ENCODE peak calls at places on chromosomes 6 and 20, in four cellular contexts. L, M, P and H are unnamed samples.

GRCh38 chr20:9460518-9460917 is 53.9 kb upstream of the LAMP5 start:
- DNase-seq in L (no peak), M (no peak), P (no peak), H (no peak)

GRCh38 chr6:3209114-3210023 is 18.1 kb downstream of the TUBB2B start:
- DNase-seq in L (peak; percentile 93), M (peak; percentile 60), P (peak; percentile 88), H (peak; percentile 76)

GRCh38 chr6:15864033-15864707 is 201.3 kb upstream of the DTNBP1 start:
- DNase-seq in L (no peak), M (no peak), P (no peak), H (no peak)

GRCh38 chr20:61960836-61961235 is 104.8 kb downstream of the TAF4 start:
- DNase-seq in L (no peak), M (no peak), P (no peak), H (no peak)

GRCh38 chr20:402496-402885 is 5.6 kb upstream of the RBCK1 start:
- DNase-seq in L (no peak), M (no peak), P (no peak), H (no peak)

GRCh38 chr6:35713426-35713825 is 23.4 kb upstream of the ARMC12 start:
- DNase-seq in L (peak; percentile 15), M (no peak), P (no peak), H (no peak)

GRCh38 chr20:9516658-9516987 is 2.2 kb downstream of the LAMP5 start:
- DNase-seq in L (no peak), M (no peak), P (no peak), H (no peak)

GRCh38 chr6:18214003-18214402 is 50.3 kb downstream of the DEK start:
- DNase-seq in L (no peak), M (peak; percentile 38), P (no peak), H (no peak)

GRCh38 chr20:25047766-25048165 is 10.2 kb downstream of the ACSS1 start:
- DNase-seq in L (no peak), M (no peak), P (no peak), H (no peak)

GRCh38 chr6:2181567-2181966 is 63.8 kb downstream of the GMDS start:
- DNase-seq in L (no peak), M (no peak), P (no peak), H (no peak)

GRCh38 chr6:1388927-1389790 is at the start of gene FOXF2:
- DNase-seq in L (peak; percentile 37), M (no peak), P (no peak), H (no peak)

GRCh38 chr6:165577556-165577955 is 85.5 kb downstream of the PDE10A start:
- DNase-seq in L (no peak), M (no peak), P (no peak), H (no peak)

GRCh38 chr6:139323511-139324445 is 32.0 kb upstream of the TXLNB start:
- DNase-seq in L (peak; percentile 35), M (no peak), P (peak; percentile 7), H (peak; percentile 7)

GRCh38 chr20:44017905-44018683 is 103.4 kb downstream of the TOX2 start:
- DNase-seq in L (no peak), M (no peak), P (no peak), H (peak; percentile 61)

GRCh38 chr6:168208436-168208835 is 111.1 kb downstream of the DACT2 start:
- DNase-seq in L (no peak), M (no peak), P (no peak), H (no peak)

GRCh38 chr6:25757936-25758642 is 3.5 kb downstream of the SLC17A4 start:
- DNase-seq in L (no peak), M (no peak), P (no peak), H (no peak)

GRCh38 chr6:25754508-25754907 is at the start of gene SLC17A4:
- DNase-seq in L (no peak), M (no peak), P (no peak), H (no peak)

GRCh38 chr6:25755496-25755895 is 954 bp downstream of the SLC17A4 start:
- DNase-seq in L (no peak), M (no peak), P (no peak), H (no peak)

GRCh38 chr6:25753079-25753478 is 1.5 kb upstream of the SLC17A4 start:
- DNase-seq in L (no peak), M (no peak), P (no peak), H (no peak)

GRCh38 chr6:25756382-25757354 is 2.1 kb downstream of the SLC17A4 start:
- DNase-seq in L (no peak), M (no peak), P (no peak), H (no peak)
- TF ChIP-seq REST in L (no peak), M (no peak), P (no peak), H (no peak)

GRCh38 chr6:36716476-36717093 is 19.0 kb downstream of the RAB44 start:
- DNase-seq in L (no peak), M (no peak), P (no peak), H (no peak)
- TF ChIP-seq RFX5 in L (no peak), M (no peak), P (no peak), H (no peak)

GRCh38 chr20:34887023-34887422 is 10.6 kb downstream of the ACSS2 start:
- DNase-seq in L (no peak), M (no peak), P (no peak), H (no peak)
- TF ChIP-seq TAF1 in L (no peak), M (no peak), P (no peak), H (no peak)

GRCh38 chr6:142844065-142844755 is 100.8 kb downstream of the HIVEP2 start:
- DNase-seq in L (no peak), M (no peak), P (no peak), H (no peak)
- TF ChIP-seq REST in L (no peak), M (no peak), P (no peak), H (no peak)

GRCh38 chr20:4725263-4725550 is 3.5 kb downstream of the PRND start:
- DNase-seq in L (no peak), M (no peak), P (no peak), H (no peak)

GRCh38 chr20:4729265-4729664 is 7.6 kb downstream of the PRND start:
- DNase-seq in L (no peak), M (no peak), P (no peak), H (no peak)

GRCh38 chr20:4730782-4731181 is 9.1 kb downstream of the PRND start:
- DNase-seq in L (no peak), M (no peak), P (peak; percentile 50), H (no peak)

GRCh38 chr20:4726710-4727391 is 5.1 kb downstream of the PRND start:
- DNase-seq in L (no peak), M (peak; percentile 24), P (no peak), H (no peak)

GRCh38 chr20:4728121-4728520 is 6.4 kb downstream of the PRND start:
- DNase-seq in L (no peak), M (no peak), P (no peak), H (no peak)
- TF ChIP-seq RFX5 in L (no peak), M (no peak), P (no peak), H (no peak)

DNA sequence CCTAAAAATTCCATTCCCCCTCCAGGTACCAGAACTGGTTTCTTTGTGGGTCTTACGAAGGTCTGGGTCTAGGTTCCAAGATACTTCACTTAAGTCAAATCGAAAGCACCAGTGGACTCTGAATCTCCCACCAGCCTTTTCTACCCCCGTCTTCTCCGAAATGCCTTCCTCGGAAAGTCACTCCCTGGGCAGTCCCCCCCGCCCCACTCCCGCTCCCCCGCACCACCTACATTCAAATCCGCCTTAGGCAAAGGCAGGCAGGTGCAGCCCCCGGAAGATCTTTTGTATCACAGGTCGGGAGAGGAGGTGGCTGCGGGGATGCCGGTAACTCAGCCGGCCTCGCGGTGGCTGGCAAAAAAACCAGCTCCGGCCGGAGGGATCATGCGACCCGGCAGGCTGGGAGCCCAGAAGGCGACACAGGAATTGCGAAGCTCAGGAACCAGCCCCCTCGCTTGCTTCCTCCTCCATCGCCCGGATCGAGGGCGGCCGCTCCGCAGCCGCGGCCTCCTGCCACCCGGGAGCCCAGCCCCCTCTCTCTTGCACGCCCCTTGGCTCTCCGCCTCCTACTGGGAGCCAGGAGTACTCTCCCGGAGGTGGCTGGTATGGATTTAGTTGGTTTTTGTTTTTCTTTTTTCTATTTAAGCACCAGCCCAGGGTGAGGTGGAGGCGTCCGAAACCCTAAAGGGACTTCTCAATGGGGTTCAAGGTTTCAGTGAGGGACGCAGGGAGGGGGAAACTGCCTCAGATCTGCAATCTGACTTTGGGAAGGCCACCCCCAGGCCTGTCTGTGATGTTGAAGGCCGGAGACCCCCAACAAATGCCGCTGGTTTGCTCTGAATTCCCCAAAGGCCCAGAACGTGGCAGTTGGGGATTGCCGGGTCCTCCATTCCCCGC is at the start of gene BCL2L1:
- DNase-seq in L (peak; percentile 77), M (no peak), P (peak; percentile 88), H (peak; percentile 90)
- TF ChIP-seq TAF1 in L (peak; percentile 20), M (peak; percentile 30), P (peak; percentile 73), H (peak; percentile 69)

DNA sequence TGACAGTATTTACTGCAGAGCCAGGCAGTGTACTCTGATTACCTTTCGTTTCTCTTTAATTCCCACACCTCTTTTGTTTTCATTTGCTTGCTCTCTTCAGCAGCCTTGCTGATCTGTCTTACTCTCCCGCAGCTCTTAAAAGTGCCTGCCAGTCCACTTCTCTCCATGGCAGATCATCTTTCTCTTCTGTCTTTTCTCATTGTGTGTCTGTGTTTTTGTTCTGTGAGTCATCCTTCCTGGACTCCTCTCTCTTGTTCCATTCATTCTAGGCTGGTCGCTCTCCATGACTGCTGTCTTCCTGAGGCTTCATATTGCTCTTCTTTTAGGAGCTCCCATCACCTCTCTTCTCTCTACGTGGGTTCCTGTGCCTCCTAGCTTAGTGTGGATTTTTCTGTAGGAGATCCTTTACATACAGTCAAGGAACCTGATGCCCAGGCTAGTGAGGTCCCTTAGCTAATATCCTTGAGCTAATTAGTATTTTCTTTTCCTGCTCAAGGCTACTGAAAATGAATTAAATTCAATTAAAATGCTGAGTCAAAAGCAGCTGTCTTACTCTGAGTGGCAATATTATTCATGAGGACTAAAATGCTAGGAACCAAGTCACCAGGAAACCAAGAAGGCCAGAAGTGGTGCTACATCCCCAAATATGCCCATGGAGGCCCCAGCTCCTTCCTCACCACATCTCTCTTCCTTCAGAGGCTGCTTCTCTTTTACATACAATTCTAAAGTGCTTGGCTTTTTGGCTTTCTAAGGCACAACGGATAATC is 86.1 kb downstream of the SLX4IP start:
- DNase-seq in L (no peak), M (no peak), P (peak; percentile 56), H (no peak)
- TF ChIP-seq REST in L (no peak), M (no peak), P (no peak), H (peak; percentile 44)

GRCh38 chr6:111709615-111710398 is 104.1 kb upstream of the TRAF3IP2 start:
- DNase-seq in L (peak; percentile 84), M (peak; percentile 33), P (peak; percentile 68), H (peak; percentile 78)
- TF ChIP-seq RFX5 in L (no peak), M (no peak), P (no peak), H (no peak)